ENCODE peak calls at places on chromosomes 13 and 19, in seven cellular contexts. One of them, this sample, is unnamed.
A peak's percentile ranks its signal among the peaks of the same experiment; 100 is the strongest.

GRCh38 chr13:80040219-80040976 is 300.5 kb downstream of the SPRY2 start:
- DNase-seq in endodermal cell: no peak
- DNase-seq in glutamatergic neuron: no peak
- DNase-seq in pancreas: no peak
- DNase-seq in AG04449: peak; percentile 97
- DNase-seq in epithelial cell of esophagus: peak; percentile 98
- DNase-seq in coronary artery: no peak
- DNase-seq in this sample: no peak

GRCh38 chr13:114004416-114005205 is 30.7 kb upstream of the C13orf46 start:
- DNase-seq in endodermal cell: no peak
- DNase-seq in glutamatergic neuron: peak; percentile 7
- DNase-seq in pancreas: no peak
- DNase-seq in AG04449: no peak
- DNase-seq in epithelial cell of esophagus: no peak
- DNase-seq in coronary artery: no peak
- DNase-seq in this sample: no peak

GRCh38 chr13:27005556-27005955 is 166.1 kb downstream of the USP12 start:
- DNase-seq in endodermal cell: peak; percentile 63
- DNase-seq in glutamatergic neuron: no peak
- DNase-seq in pancreas: no peak
- DNase-seq in AG04449: no peak
- DNase-seq in epithelial cell of esophagus: no peak
- DNase-seq in coronary artery: no peak
- DNase-seq in this sample: no peak

GRCh38 chr19:4068058-4068966 is 1.6 kb upstream of the ZBTB7A start:
- DNase-seq in endodermal cell: peak; percentile 55
- DNase-seq in glutamatergic neuron: no peak
- DNase-seq in pancreas: no peak
- DNase-seq in AG04449: no peak
- DNase-seq in epithelial cell of esophagus: no peak
- DNase-seq in coronary artery: no peak
- DNase-seq in this sample: peak; percentile 17

GRCh38 chr13:21032656-21033055 is 28.7 kb downstream of the LATS2 start:
- DNase-seq in endodermal cell: peak; percentile 24
- DNase-seq in glutamatergic neuron: no peak
- DNase-seq in pancreas: no peak
- DNase-seq in AG04449: no peak
- DNase-seq in epithelial cell of esophagus: no peak
- DNase-seq in coronary artery: no peak
- DNase-seq in this sample: no peak

GRCh38 chr19:15331419-15332310 is 674 bp downstream of the BRD4 start:
- DNase-seq in endodermal cell: peak; percentile 72
- DNase-seq in glutamatergic neuron: peak; percentile 58
- DNase-seq in pancreas: peak; percentile 61
- DNase-seq in AG04449: no peak
- DNase-seq in epithelial cell of esophagus: peak; percentile 66
- DNase-seq in coronary artery: peak; percentile 77
- DNase-seq in this sample: peak; percentile 88

GRCh38 chr13:73661066-73661465 is 473.1 kb downstream of the KLF12 start:
- DNase-seq in endodermal cell: no peak
- DNase-seq in glutamatergic neuron: no peak
- DNase-seq in pancreas: no peak
- DNase-seq in AG04449: no peak
- DNase-seq in epithelial cell of esophagus: no peak
- DNase-seq in coronary artery: no peak
- DNase-seq in this sample: no peak

GRCh38 chr13:112819111-112819510 is 129.3 kb downstream of the ATP11A start:
- DNase-seq in endodermal cell: no peak
- DNase-seq in glutamatergic neuron: no peak
- DNase-seq in pancreas: no peak
- DNase-seq in AG04449: no peak
- DNase-seq in epithelial cell of esophagus: no peak
- DNase-seq in coronary artery: no peak
- DNase-seq in this sample: no peak

GRCh38 chr19:4291200-4291732 is 10.9 kb downstream of the TMIGD2 start:
- DNase-seq in endodermal cell: no peak
- DNase-seq in glutamatergic neuron: no peak
- DNase-seq in pancreas: no peak
- DNase-seq in AG04449: no peak
- DNase-seq in epithelial cell of esophagus: no peak
- DNase-seq in coronary artery: no peak
- DNase-seq in this sample: no peak

GRCh38 chr19:31349160-31349881 is at the start of gene TSHZ3:
- DNase-seq in endodermal cell: peak; percentile 89
- DNase-seq in glutamatergic neuron: peak; percentile 78
- DNase-seq in pancreas: peak; percentile 58
- DNase-seq in AG04449: peak; percentile 34
- DNase-seq in epithelial cell of esophagus: peak; percentile 82
- DNase-seq in coronary artery: peak; percentile 85
- DNase-seq in this sample: no peak

GRCh38 chr19:10713317-10713716 is 4.6 kb upstream of the DNM2 start:
- DNase-seq in endodermal cell: no peak
- DNase-seq in glutamatergic neuron: no peak
- DNase-seq in pancreas: no peak
- DNase-seq in AG04449: no peak
- DNase-seq in epithelial cell of esophagus: no peak
- DNase-seq in coronary artery: no peak
- DNase-seq in this sample: no peak

GRCh38 chr13:31322702-31323101 is 122.9 kb downstream of the B3GLCT start:
- DNase-seq in endodermal cell: no peak
- DNase-seq in glutamatergic neuron: no peak
- DNase-seq in pancreas: no peak
- DNase-seq in AG04449: no peak
- DNase-seq in epithelial cell of esophagus: peak; percentile 50
- DNase-seq in coronary artery: no peak
- DNase-seq in this sample: no peak

GRCh38 chr13:41541142-41541938 is 84.0 kb downstream of the RGCC start:
- DNase-seq in endodermal cell: no peak
- DNase-seq in glutamatergic neuron: no peak
- DNase-seq in pancreas: no peak
- DNase-seq in AG04449: no peak
- DNase-seq in epithelial cell of esophagus: no peak
- DNase-seq in coronary artery: no peak
- DNase-seq in this sample: no peak

GRCh38 chr19:32232449-32232848 is 113.0 kb upstream of the ZNF507 start:
- DNase-seq in endodermal cell: no peak
- DNase-seq in glutamatergic neuron: no peak
- DNase-seq in pancreas: no peak
- DNase-seq in AG04449: no peak
- DNase-seq in epithelial cell of esophagus: no peak
- DNase-seq in coronary artery: no peak
- DNase-seq in this sample: no peak

GRCh38 chr19:36488816-36489138 is 584 bp downstream of the ZNF566 start:
- DNase-seq in endodermal cell: no peak
- DNase-seq in glutamatergic neuron: peak; percentile 17
- DNase-seq in pancreas: no peak
- DNase-seq in AG04449: no peak
- DNase-seq in epithelial cell of esophagus: no peak
- DNase-seq in coronary artery: peak; percentile 70
- DNase-seq in this sample: peak; percentile 49

GRCh38 chr19:18975864-18976263 is 34.8 kb upstream of the HOMER3 start:
- DNase-seq in endodermal cell: no peak
- DNase-seq in glutamatergic neuron: no peak
- DNase-seq in pancreas: no peak
- DNase-seq in AG04449: no peak
- DNase-seq in epithelial cell of esophagus: no peak
- DNase-seq in coronary artery: no peak
- DNase-seq in this sample: no peak

DNA sequence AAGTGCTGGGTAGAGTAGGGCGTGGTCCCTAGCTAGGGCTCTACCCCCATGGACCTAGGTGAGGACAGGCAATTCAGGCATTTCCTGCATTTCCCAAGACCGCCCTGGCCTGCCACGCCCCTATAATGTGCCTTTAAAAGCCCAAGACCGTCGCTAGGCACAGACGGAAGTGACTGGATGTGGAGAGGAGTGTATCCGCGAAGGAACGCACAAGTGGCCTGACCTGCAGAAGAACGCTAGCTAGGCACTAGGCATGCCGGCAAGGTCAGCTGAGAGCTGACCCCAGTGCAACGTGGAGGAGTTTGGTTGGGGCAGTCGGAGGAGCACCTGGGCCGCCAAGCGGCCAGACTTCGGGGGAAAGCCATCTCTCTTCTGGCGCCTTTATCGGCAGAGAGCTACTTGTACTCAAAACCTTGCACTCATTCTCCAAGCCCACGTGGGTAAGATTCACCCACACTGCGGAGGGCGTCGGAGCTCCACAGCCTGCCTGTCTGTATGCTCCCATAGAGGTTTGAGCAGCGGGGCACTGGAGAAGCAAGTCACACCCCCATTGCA is 370.0 kb downstream of the FGF9 start:
- DNase-seq in endodermal cell: peak; percentile 93
- DNase-seq in glutamatergic neuron: no peak
- DNase-seq in pancreas: peak; percentile 45
- DNase-seq in AG04449: no peak
- DNase-seq in epithelial cell of esophagus: peak; percentile 16
- DNase-seq in coronary artery: no peak
- DNase-seq in this sample: no peak
- TF ChIP-seq CTCF in endodermal cell: peak; percentile 31
- TF ChIP-seq CTCF in glutamatergic neuron: no peak
- TF ChIP-seq CTCF in pancreas: no peak
- TF ChIP-seq CTCF in AG04449: no peak
- TF ChIP-seq CTCF in epithelial cell of esophagus: no peak
- TF ChIP-seq CTCF in coronary artery: no peak
- TF ChIP-seq CTCF in this sample: no peak

DNA sequence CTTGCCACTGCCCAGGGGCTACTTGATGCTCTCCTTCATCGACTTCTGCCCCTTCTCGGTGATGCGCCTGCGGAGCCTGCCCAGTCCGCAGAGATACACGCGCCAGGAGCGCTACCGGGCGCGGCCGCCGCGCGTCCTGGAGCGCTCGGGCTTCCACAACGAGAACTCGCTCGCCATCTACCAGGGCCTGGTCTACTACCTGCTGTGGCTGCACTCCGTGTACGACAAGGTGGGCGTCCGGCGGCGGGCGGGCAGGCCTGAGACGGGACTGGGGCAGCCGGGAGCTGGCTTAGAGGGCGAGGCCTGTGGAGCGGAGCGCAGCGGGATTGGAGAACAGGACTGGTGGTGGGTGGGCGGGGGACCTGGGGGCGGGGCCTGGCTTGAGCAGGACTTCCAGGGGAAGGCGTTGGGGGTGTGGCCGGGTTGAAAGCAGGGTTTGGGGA is 12.7 kb upstream of the PSMD8 start:
- DNase-seq in endodermal cell: peak; percentile 99
- DNase-seq in glutamatergic neuron: peak; percentile 90
- DNase-seq in pancreas: peak; percentile 68
- DNase-seq in AG04449: no peak
- DNase-seq in epithelial cell of esophagus: peak; percentile 90
- DNase-seq in coronary artery: no peak
- DNase-seq in this sample: peak; percentile 85
- TF ChIP-seq CTCF in endodermal cell: peak; percentile 55
- TF ChIP-seq CTCF in glutamatergic neuron: no peak
- TF ChIP-seq CTCF in pancreas: no peak
- TF ChIP-seq CTCF in AG04449: no peak
- TF ChIP-seq CTCF in epithelial cell of esophagus: peak; percentile 26
- TF ChIP-seq CTCF in coronary artery: no peak
- TF ChIP-seq CTCF in this sample: no peak

GRCh38 chr13:42873081-42873480 is 91.7 kb downstream of the FAM216B start:
- DNase-seq in endodermal cell: no peak
- DNase-seq in glutamatergic neuron: no peak
- DNase-seq in pancreas: no peak
- DNase-seq in AG04449: no peak
- DNase-seq in epithelial cell of esophagus: no peak
- DNase-seq in coronary artery: no peak
- DNase-seq in this sample: no peak

GRCh38 chr13:42878721-42879120 is 97.3 kb downstream of the FAM216B start:
- DNase-seq in endodermal cell: no peak
- DNase-seq in glutamatergic neuron: no peak
- DNase-seq in pancreas: no peak
- DNase-seq in AG04449: no peak
- DNase-seq in epithelial cell of esophagus: no peak
- DNase-seq in coronary artery: no peak
- DNase-seq in this sample: no peak

GRCh38 chr13:42876270-42876714 is 94.9 kb downstream of the FAM216B start:
- DNase-seq in endodermal cell: peak; percentile 58
- DNase-seq in glutamatergic neuron: no peak
- DNase-seq in pancreas: no peak
- DNase-seq in AG04449: no peak
- DNase-seq in epithelial cell of esophagus: no peak
- DNase-seq in coronary artery: no peak
- DNase-seq in this sample: peak; percentile 73

GRCh38 chr13:42876810-42877550 is 95.6 kb downstream of the FAM216B start:
- DNase-seq in endodermal cell: no peak
- DNase-seq in glutamatergic neuron: no peak
- DNase-seq in pancreas: no peak
- DNase-seq in AG04449: no peak
- DNase-seq in epithelial cell of esophagus: peak; percentile 80
- DNase-seq in coronary artery: no peak
- DNase-seq in this sample: no peak

DNA sequence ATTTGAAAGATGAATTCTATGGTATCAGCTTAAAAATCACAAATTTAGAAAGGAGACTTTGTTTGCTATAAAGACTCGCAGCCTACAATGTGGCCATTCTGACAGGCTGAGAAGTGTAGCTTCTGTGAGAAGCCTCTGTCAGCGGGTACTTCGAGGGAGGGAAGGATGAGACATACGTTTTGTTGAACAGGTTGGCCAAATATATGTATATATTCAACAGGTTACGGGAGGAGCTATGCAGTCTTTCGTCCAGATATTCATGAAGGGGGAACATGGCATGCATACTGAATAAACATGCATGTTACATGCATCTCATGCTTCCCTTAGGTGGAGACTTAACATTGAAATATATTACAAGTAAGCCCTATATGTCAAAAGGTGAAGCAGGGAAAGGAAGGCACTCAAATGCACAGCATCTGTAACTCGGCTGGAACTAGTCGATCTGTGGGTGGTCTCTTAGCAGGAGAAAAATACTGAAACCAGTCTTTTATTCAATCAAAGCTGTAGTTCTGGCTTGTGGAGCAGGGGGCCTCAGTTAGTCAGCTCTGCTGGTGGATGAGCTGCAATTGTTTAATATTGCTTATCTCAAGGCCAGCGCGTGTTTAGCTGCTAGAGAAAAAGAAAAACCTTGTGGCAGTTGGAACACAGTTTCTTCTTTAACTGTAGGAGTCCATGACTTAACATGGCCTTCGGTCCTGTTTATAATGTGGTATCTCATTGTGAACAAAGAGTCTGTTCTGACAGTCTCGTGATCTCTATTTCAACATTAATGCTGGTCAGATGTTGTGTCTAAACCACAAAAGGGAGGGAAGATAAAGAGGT is 94.3 kb downstream of the FAM216B start:
- DNase-seq in endodermal cell: peak; percentile 85
- DNase-seq in glutamatergic neuron: peak; percentile 22
- DNase-seq in pancreas: no peak
- DNase-seq in AG04449: no peak
- DNase-seq in epithelial cell of esophagus: no peak
- DNase-seq in coronary artery: no peak
- DNase-seq in this sample: peak; percentile 6
- TF ChIP-seq CTCF in endodermal cell: peak; percentile 69
- TF ChIP-seq CTCF in glutamatergic neuron: peak; percentile 16
- TF ChIP-seq CTCF in pancreas: no peak
- TF ChIP-seq CTCF in AG04449: peak; percentile 32
- TF ChIP-seq CTCF in epithelial cell of esophagus: no peak
- TF ChIP-seq CTCF in coronary artery: no peak
- TF ChIP-seq CTCF in this sample: no peak

DNA sequence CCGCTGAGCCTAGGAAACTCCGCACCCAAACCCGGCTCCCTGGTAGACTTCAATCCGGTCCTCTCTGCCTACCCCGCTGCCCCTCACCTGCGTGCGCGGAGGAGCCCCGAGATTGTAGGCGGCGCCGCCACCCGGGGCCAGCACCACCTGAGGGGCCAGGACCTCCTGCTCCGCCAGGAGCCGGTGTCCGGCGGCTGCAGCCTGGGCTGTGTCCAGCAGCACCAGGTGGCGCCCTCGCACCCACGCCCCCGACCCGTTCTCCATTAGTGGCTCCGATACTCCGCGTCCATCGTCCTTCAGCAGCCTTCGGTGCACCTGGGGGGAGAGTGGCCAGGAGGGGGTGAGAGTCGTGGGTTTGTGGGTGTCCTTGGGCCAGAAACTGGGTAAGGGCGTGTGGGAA is 18.5 kb downstream of the MAN2B1 start:
- DNase-seq in endodermal cell: peak; percentile 71
- DNase-seq in glutamatergic neuron: no peak
- DNase-seq in pancreas: peak; percentile 53
- DNase-seq in AG04449: no peak
- DNase-seq in epithelial cell of esophagus: no peak
- DNase-seq in coronary artery: no peak
- DNase-seq in this sample: no peak
- TF ChIP-seq CTCF in endodermal cell: peak; percentile 58
- TF ChIP-seq CTCF in glutamatergic neuron: no peak
- TF ChIP-seq CTCF in pancreas: no peak
- TF ChIP-seq CTCF in AG04449: peak; percentile 28
- TF ChIP-seq CTCF in epithelial cell of esophagus: no peak
- TF ChIP-seq CTCF in coronary artery: no peak
- TF ChIP-seq CTCF in this sample: peak; percentile 1

This sample was measured in GM20000.